ENCODE peak calls at places on chromosomes 12 and 14, in four cellular contexts. One of them, this sample, is unnamed.

GRCh38 chr14:84036863-84037262 is 1493.1 kb upstream of the FLRT2 start:
- DNase-seq in HepG2: no peak
- DNase-seq in A549: no peak
- DNase-seq in GM12878: peak; percentile 3
- DNase-seq in this sample: no peak

GRCh38 chr14:90616881-90617280 is 199.3 kb downstream of the TTC7B start:
- DNase-seq in HepG2: no peak
- DNase-seq in A549: no peak
- DNase-seq in GM12878: no peak
- DNase-seq in this sample: no peak

GRCh38 chr14:92584856-92585255 is 71.3 kb downstream of the RIN3 start:
- DNase-seq in HepG2: no peak
- DNase-seq in A549: no peak
- DNase-seq in GM12878: no peak
- DNase-seq in this sample: no peak

GRCh38 chr12:76176935-76177334 is 92.5 kb upstream of the NAP1L1 start:
- DNase-seq in HepG2: no peak
- DNase-seq in A549: no peak
- DNase-seq in GM12878: no peak
- DNase-seq in this sample: no peak

GRCh38 chr12:2311001-2311778 is 258.4 kb downstream of the CACNA1C start:
- DNase-seq in HepG2: no peak
- DNase-seq in A549: no peak
- DNase-seq in GM12878: no peak
- DNase-seq in this sample: no peak

GRCh38 chr12:1593232-1594044 is 943 bp downstream of the FBXL14 start:
- DNase-seq in HepG2: no peak
- DNase-seq in A549: no peak
- DNase-seq in GM12878: no peak
- DNase-seq in this sample: peak; percentile 61

GRCh38 chr14:68585690-68586089 is 207.2 kb downstream of the ZFP36L1 start:
- DNase-seq in HepG2: no peak
- DNase-seq in A549: no peak
- DNase-seq in GM12878: no peak
- DNase-seq in this sample: peak; percentile 81

GRCh38 chr14:20652996-20653975 is 11.8 kb upstream of the OR6S1 start:
- DNase-seq in HepG2: peak; percentile 32
- DNase-seq in A549: peak; percentile 64
- DNase-seq in GM12878: peak; percentile 45
- DNase-seq in this sample: no peak

GRCh38 chr14:75277000-75277795 is 1.4 kb upstream of the FOS start:
- DNase-seq in HepG2: peak; percentile 66
- DNase-seq in A549: peak; percentile 85
- DNase-seq in GM12878: no peak
- DNase-seq in this sample: peak; percentile 92

GRCh38 chr12:113899042-113899843 is 66.9 kb downstream of the RBM19 start:
- DNase-seq in HepG2: no peak
- DNase-seq in A549: no peak
- DNase-seq in GM12878: no peak
- DNase-seq in this sample: no peak

GRCh38 chr14:94474581-94475031 is 1.4 kb downstream of the SERPINA9 start:
- DNase-seq in HepG2: no peak
- DNase-seq in A549: no peak
- DNase-seq in GM12878: no peak
- DNase-seq in this sample: no peak

GRCh38 chr12:13242926-13243325 is 46.4 kb downstream of the EMP1 start:
- DNase-seq in HepG2: no peak
- DNase-seq in A549: no peak
- DNase-seq in GM12878: no peak
- DNase-seq in this sample: no peak

GRCh38 chr14:103846569-103847438 is 571 bp downstream of the PPP1R13B start:
- DNase-seq in HepG2: no peak
- DNase-seq in A549: no peak
- DNase-seq in GM12878: no peak
- DNase-seq in this sample: peak; percentile 80

GRCh38 chr12:95980437-95980836 is 15.7 kb downstream of the HAL start:
- DNase-seq in HepG2: no peak
- DNase-seq in A549: no peak
- DNase-seq in GM12878: no peak
- DNase-seq in this sample: no peak

GRCh38 chr12:9750276-9751203 is 10.2 kb downstream of the CD69 start:
- DNase-seq in HepG2: peak; percentile 47
- DNase-seq in A549: peak; percentile 74
- DNase-seq in GM12878: no peak
- DNase-seq in this sample: peak; percentile 67

GRCh38 chr12:55385911-55386310 is 14.4 kb upstream of the OR6C65 start:
- DNase-seq in HepG2: no peak
- DNase-seq in A549: no peak
- DNase-seq in GM12878: no peak
- DNase-seq in this sample: no peak

GRCh38 chr14:91614187-91614586 is 104.1 kb upstream of the PPP4R3A start:
- DNase-seq in HepG2: no peak
- DNase-seq in A549: no peak
- DNase-seq in GM12878: no peak
- DNase-seq in this sample: no peak

GRCh38 chr12:68158427-68158826 is 1.1 kb downstream of the IFNG start:
- DNase-seq in HepG2: no peak
- DNase-seq in A549: no peak
- DNase-seq in GM12878: no peak
- DNase-seq in this sample: no peak

GRCh38 chr12:124281309-124281708 is 13.6 kb upstream of the RFLNA start:
- DNase-seq in HepG2: no peak
- DNase-seq in A549: no peak
- DNase-seq in GM12878: no peak
- DNase-seq in this sample: no peak
- TF ChIP-seq REST in HepG2: no peak
- TF ChIP-seq REST in A549: no peak
- TF ChIP-seq REST in GM12878: no peak
- TF ChIP-seq REST in this sample: no peak

GRCh38 chr12:124680863-124681778 is 113.7 kb upstream of the NCOR2 start:
- DNase-seq in HepG2: peak; percentile 80
- DNase-seq in A549: peak; percentile 98
- DNase-seq in GM12878: peak; percentile 71
- DNase-seq in this sample: peak; percentile 64
- TF ChIP-seq PBX3 in HepG2: no peak
- TF ChIP-seq PBX3 in A549: no peak
- TF ChIP-seq PBX3 in GM12878: no peak
- TF ChIP-seq PBX3 in this sample: peak; percentile 56

DNA sequence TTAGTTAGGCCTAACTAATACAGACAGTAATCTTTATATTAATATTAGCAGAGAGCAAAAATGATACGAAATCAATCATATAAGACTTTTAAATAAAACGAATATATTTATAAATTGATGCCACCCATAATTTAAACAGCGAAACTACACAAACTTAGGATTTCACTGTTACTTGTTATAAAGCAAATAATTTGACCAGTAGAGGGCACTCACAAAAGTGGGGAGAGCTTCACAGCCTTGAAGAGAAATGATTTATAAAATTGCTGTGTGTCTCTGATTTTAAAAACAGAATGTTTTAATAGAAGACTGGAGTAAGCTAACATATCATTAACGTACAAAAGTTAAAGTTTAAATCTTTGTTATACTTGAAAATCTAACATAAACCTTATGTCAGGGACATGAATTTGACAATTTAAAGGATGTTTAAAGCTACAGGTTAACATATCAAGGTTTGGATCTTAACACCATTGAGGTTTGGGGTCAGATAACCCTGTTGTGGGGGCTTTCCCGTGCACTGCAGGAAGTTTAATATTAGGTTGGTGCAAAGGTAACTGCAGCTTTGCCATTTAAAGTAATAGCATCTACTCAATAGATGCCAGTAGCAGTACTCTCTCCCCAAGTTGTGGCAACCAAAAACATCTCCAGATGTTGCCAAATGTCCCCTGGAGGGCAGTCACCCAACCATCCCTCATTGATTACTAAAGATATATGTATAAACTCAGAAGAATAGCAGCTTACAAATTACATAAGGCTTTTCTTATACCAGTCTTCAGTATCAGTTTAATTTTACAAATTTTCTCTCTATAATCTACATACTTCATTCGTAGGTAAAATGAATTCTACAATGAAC is 9.3 kb downstream of the KRAS start:
- DNase-seq in HepG2: peak; percentile 24
- DNase-seq in A549: no peak
- DNase-seq in GM12878: no peak
- DNase-seq in this sample: peak; percentile 27
- TF ChIP-seq CTCF in HepG2: peak; percentile 51
- TF ChIP-seq CTCF in A549: peak; percentile 77
- TF ChIP-seq CTCF in GM12878: peak; percentile 56
- TF ChIP-seq CTCF in this sample: peak; percentile 87

GRCh38 chr12:132178314-132178713 is 34.1 kb downstream of the NOC4L start:
- DNase-seq in HepG2: no peak
- DNase-seq in A549: no peak
- DNase-seq in GM12878: no peak
- DNase-seq in this sample: no peak
- TF ChIP-seq REST in HepG2: no peak
- TF ChIP-seq REST in A549: no peak
- TF ChIP-seq REST in GM12878: no peak
- TF ChIP-seq REST in this sample: no peak

GRCh38 chr14:63257299-63257698 is 53.1 kb downstream of the RHOJ start:
- DNase-seq in HepG2: no peak
- DNase-seq in A549: no peak
- DNase-seq in GM12878: no peak
- DNase-seq in this sample: no peak
- TF ChIP-seq PBX3 in HepG2: no peak
- TF ChIP-seq PBX3 in A549: no peak
- TF ChIP-seq PBX3 in GM12878: no peak
- TF ChIP-seq PBX3 in this sample: no peak

GRCh38 chr12:121839106-121839992 is 19.3 kb downstream of the HPD start:
- DNase-seq in HepG2: no peak
- DNase-seq in A549: peak; percentile 96
- DNase-seq in GM12878: peak; percentile 86
- DNase-seq in this sample: peak; percentile 99
- TF ChIP-seq CTCF in HepG2: no peak
- TF ChIP-seq CTCF in A549: no peak
- TF ChIP-seq CTCF in GM12878: no peak
- TF ChIP-seq CTCF in this sample: peak; percentile 40

DNA sequence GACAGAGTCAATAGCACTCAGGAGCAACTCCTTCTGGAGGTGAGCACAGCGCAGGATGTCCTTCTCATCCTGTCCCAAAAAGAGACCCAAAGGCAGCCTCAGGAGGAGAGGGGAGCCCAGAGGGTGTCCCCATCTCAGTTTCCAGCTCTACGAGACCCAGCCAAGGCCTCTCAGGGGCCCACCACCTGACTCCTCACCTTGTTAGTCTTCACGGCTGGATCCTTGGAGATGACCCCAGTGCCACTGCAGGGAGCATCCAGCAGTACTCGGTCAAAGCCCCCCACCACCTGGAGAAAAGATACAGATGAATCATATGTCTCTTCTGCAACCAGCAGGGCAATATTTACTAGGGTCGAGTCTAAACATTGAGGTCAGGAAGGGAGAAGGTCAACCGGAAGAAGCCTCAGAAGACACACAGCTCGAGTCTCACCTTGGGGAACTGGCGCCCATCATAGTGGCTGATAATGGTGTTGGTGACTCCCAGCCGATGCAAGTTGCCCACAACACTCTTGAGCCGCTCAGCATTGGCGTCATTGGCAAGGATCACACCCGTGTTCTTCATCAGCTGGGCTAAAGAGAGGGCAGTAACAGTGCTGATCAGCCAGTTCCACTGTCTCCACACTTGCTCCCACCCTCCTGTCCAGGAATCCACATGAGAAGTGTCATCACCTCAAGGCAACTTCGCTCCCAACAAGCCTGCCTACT is 4.8 kb upstream of the IFFO1 start:
- DNase-seq in HepG2: no peak
- DNase-seq in A549: no peak
- DNase-seq in GM12878: no peak
- DNase-seq in this sample: no peak
- TF ChIP-seq REST in HepG2: no peak
- TF ChIP-seq REST in A549: no peak
- TF ChIP-seq REST in GM12878: no peak
- TF ChIP-seq REST in this sample: no peak

This sample was measured in SK-N-SH.